ENCODE peak calls at places on chromosomes 11 and 22, in six cellular contexts. Y is activated T-cell treated with anti-CD3 and anti-CD28 coated beads, Interleukin-2, amount 50 U/mL, for 4 hours; N is AG09309; M is mammary epithelial cell; R is non-pigmented ciliary epithelial cell; J is tibial nerve. L is an unnamed sample.

GRCh38 chr11:64357446-64357845 is 1.5 kb upstream of the RPS6KA4 start:
- DNase-seq in Y (no peak), N (no peak), M (no peak), R (no peak), J (no peak), L (no peak)

GRCh38 chr11:6615046-6615445 is 3.0 kb upstream of the TAF10 start:
- DNase-seq in Y (no peak), N (no peak), M (no peak), R (no peak), J (no peak), L (no peak)

GRCh38 chr11:116173946-116174911 is 598.6 kb downstream of the BUD13 start:
- DNase-seq in Y (no peak), N (no peak), M (no peak), R (no peak), J (no peak), L (no peak)

GRCh38 chr22:30968015-30968923 is at the start of gene MORC2:
- DNase-seq in Y (no peak), N (no peak), M (no peak), R (no peak), J (no peak), L (peak; percentile 66)

GRCh38 chr11:8017071-8017470 is 29.9 kb downstream of the EIF3F start:
- DNase-seq in Y (no peak), N (no peak), M (no peak), R (no peak), J (no peak), L (no peak)

GRCh38 chr11:47538741-47539575 is 14.0 kb downstream of the CELF1 start:
- DNase-seq in Y (no peak), N (no peak), M (no peak), R (no peak), J (no peak), L (no peak)

GRCh38 chr11:10648896-10649295 is 44.7 kb downstream of the IRAG1 start:
- DNase-seq in Y (no peak), N (no peak), M (no peak), R (no peak), J (no peak), L (no peak)

GRCh38 chr11:93573184-93573583 is 30.0 kb upstream of the SMCO4 start:
- DNase-seq in Y (no peak), N (no peak), M (no peak), R (no peak), J (no peak), L (no peak)

GRCh38 chr11:117126223-117126965 is 17.7 kb upstream of the PAFAH1B2 start:
- DNase-seq in Y (no peak), N (no peak), M (no peak), R (no peak), J (no peak), L (no peak)

GRCh38 chr22:37758698-37759097 is 49.0 kb upstream of the GCAT start:
- DNase-seq in Y (no peak), N (no peak), M (no peak), R (no peak), J (no peak), L (no peak)

GRCh38 chr22:30298005-30298701 is 8.8 kb upstream of the CASTOR1 start:
- DNase-seq in Y (no peak), N (no peak), M (peak; percentile 88), R (no peak), J (no peak), L (peak; percentile 83)

GRCh38 chr11:102230186-102230585 is 87.1 kb upstream of the BIRC3 start:
- DNase-seq in Y (no peak), N (no peak), M (no peak), R (no peak), J (no peak), L (no peak)

GRCh38 chr11:85682330-85683305 is 3.4 kb downstream of the CCDC89 start:
- DNase-seq in Y (peak; percentile 63), N (no peak), M (no peak), R (no peak), J (peak; percentile 25), L (no peak)

GRCh38 chr22:44076825-44077224 is 52.7 kb downstream of the PARVB start:
- DNase-seq in Y (no peak), N (no peak), M (no peak), R (no peak), J (no peak), L (no peak)

GRCh38 chr11:88305430-88305829 is 32.1 kb downstream of the CTSC start:
- DNase-seq in Y (no peak), N (no peak), M (no peak), R (no peak), J (no peak), L (no peak)